ENCODE peak calls at places on chromosomes 4 and X, in nine cellular contexts. E, V, S, I, G, U, B, H and Q are unnamed samples.

GRCh38 chrX:108000751-108001150 is 18.6 kb upstream of the TEX13B start:
- DNase-seq in E (peak; percentile 69), V (no peak), S (no peak), I (no peak), G (peak; percentile 56), U (peak; percentile 65), B (no peak), H (no peak), Q (no peak)

GRCh38 chrX:49183701-49184281 is 2.4 kb downstream of the PRICKLE3 start:
- DNase-seq in E (no peak), V (peak; percentile 40), S (no peak), I (no peak), G (no peak), U (no peak), B (no peak), H (no peak), Q (no peak)

GRCh38 chrX:140360284-140360683 is 144.6 kb downstream of the SOX3 start:
- DNase-seq in E (no peak), V (no peak), S (no peak), I (no peak), G (no peak), U (no peak), B (no peak), H (no peak), Q (no peak)

GRCh38 chrX:98194036-98194435 is 1310.3 kb downstream of the RPA4 start:
- DNase-seq in E (no peak), V (no peak), S (no peak), I (no peak), G (no peak), U (no peak), B (no peak), H (no peak), Q (no peak)

GRCh38 chr4:174244441-174244840 is 39.0 kb downstream of the FBXO8 start:
- DNase-seq in E (no peak), V (no peak), S (no peak), I (no peak), G (no peak), U (peak; percentile 59), B (no peak), H (no peak), Q (no peak)

GRCh38 chr4:66506985-66507384 is 836.7 kb upstream of the EPHA5 start:
- DNase-seq in E (no peak), V (no peak), S (no peak), I (no peak), G (no peak), U (no peak), B (no peak), H (no peak), Q (no peak)

GRCh38 chr4:48341776-48342558 is 638 bp downstream of the SLAIN2 start:
- DNase-seq in E (peak; percentile 42), V (peak; percentile 57), S (peak; percentile 45), I (peak; percentile 57), G (peak; percentile 79), U (peak; percentile 36), B (peak; percentile 82), H (no peak), Q (peak; percentile 62)

GRCh38 chr4:102678695-102679335 is 82.0 kb downstream of the MANBA start:
- DNase-seq in E (no peak), V (no peak), S (no peak), I (no peak), G (no peak), U (peak; percentile 60), B (no peak), H (no peak), Q (no peak)

GRCh38 chr4:139528377-139529005 is 27.5 kb downstream of the SETD7 start:
- DNase-seq in E (peak; percentile 55), V (no peak), S (no peak), I (peak; percentile 29), G (peak; percentile 80), U (peak; percentile 87), B (no peak), H (peak; percentile 62), Q (peak; percentile 54)

GRCh38 chr4:87949961-87950360 is 25.6 kb upstream of the SPP1 start:
- DNase-seq in E (no peak), V (peak; percentile 54), S (no peak), I (peak; percentile 35), G (no peak), U (peak; percentile 52), B (no peak), H (peak; percentile 6), Q (no peak)

GRCh38 chrX:73877687-73878086 is 314.7 kb downstream of the CHIC1 start:
- DNase-seq in E (no peak), V (no peak), S (no peak), I (no peak), G (no peak), U (no peak), B (no peak), H (no peak), Q (no peak)

GRCh38 chrX:73401591-73402266 is 45.1 kb upstream of the CDX4 start:
- DNase-seq in E (no peak), V (no peak), S (no peak), I (no peak), G (no peak), U (no peak), B (no peak), H (no peak), Q (no peak)

GRCh38 chr4:26032572-26033320 is 118.7 kb downstream of the SMIM20 start:
- DNase-seq in E (no peak), V (no peak), S (no peak), I (no peak), G (no peak), U (no peak), B (no peak), H (peak; percentile 78), Q (no peak)

GRCh38 chr4:10526431-10527222 is 69.4 kb upstream of the ZNF518B start:
- DNase-seq in E (no peak), V (no peak), S (no peak), I (no peak), G (no peak), U (peak; percentile 99), B (no peak), H (no peak), Q (no peak)
- TF ChIP-seq CTCF in E (no peak), V (no peak), S (no peak), I (no peak), G (no peak), U (no peak), B (no peak), H (no peak), Q (no peak)

GRCh38 chr4:153788064-153788418 is 842 bp downstream of the SFRP2 start:
- DNase-seq in E (no peak), V (no peak), S (no peak), I (no peak), G (no peak), U (no peak), B (no peak), H (no peak), Q (no peak)
- H3K36me3 ChIP-seq in E (no peaks in the 10 kb centered on the region), V (no peaks in the 10 kb centered on the region), S (no peaks in the 10 kb centered on the region), I (no peaks in the 10 kb centered on the region), G (no peaks in the 10 kb centered on the region), U (no peaks in the 10 kb centered on the region), B (no peaks in the 10 kb centered on the region), H (no peaks in the 10 kb centered on the region), Q (no peaks in the 10 kb centered on the region)

GRCh38 chrX:47643926-47644325 is 6.4 kb downstream of the ELK1 start:
- DNase-seq in E (no peak), V (no peak), S (peak; percentile 11), I (no peak), G (no peak), U (no peak), B (no peak), H (no peak), Q (no peak)
- H3K27ac ChIP-seq in E (peak overlapping the region; percentile 31), V (no peak overlapping the region), S (no peak overlapping the region), I (no peak overlapping the region), G (no peak overlapping the region), U (no peak overlapping the region), B (no peak overlapping the region), H (no peak overlapping the region), Q (no peak overlapping the region)

GRCh38 chrX:111649641-111650040 is 31.3 kb upstream of the ALG13 start:
- DNase-seq in E (no peak), V (no peak), S (no peak), I (no peak), G (no peak), U (peak; percentile 55), B (no peak), H (no peak), Q (no peak)

GRCh38 chrX:111648802-111649201 is 32.2 kb upstream of the ALG13 start:
- DNase-seq in E (no peak), V (no peak), S (no peak), I (no peak), G (no peak), U (no peak), B (no peak), H (no peak), Q (no peak)

GRCh38 chrX:111652719-111653118 is 28.3 kb upstream of the ALG13 start:
- DNase-seq in E (no peak), V (no peak), S (no peak), I (no peak), G (no peak), U (no peak), B (no peak), H (no peak), Q (no peak)
- TF ChIP-seq CTCF in E (no peak), V (no peak), S (no peak), I (no peak), G (no peak), U (peak; percentile 35), B (no peak), H (no peak), Q (no peak)

DNA sequence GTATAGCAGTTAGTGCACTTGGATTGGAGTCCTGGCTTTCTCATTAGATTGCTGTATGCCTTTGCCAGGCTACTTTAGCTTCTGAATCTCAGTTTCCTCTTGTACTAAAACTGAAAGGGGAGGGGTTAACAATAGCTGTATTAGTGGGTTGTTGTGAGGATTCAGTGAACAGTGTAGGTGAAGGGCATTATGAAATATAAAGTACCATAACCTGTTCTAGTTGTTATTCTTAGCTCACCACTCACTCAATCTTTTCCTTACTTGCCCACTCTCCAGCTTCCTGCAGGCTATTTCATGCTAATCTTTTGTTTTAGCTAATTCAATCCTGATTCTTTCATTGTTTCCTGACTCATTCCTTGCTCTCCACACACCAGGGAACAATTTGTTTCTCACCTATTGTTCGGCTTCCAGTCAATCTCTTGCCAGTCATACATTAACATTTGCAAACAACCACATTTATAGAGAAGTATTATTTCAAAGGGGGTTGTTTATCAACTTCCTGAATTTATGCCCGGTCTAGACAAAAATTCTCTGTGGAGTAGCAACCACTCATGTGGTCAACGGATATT is 50.6 kb upstream of the EDA start:
- DNase-seq in E (no peak), V (no peak), S (no peak), I (no peak), G (no peak), U (no peak), B (no peak), H (no peak), Q (no peak)
- H3K36me3 ChIP-seq in E (no peaks in the 10 kb centered on the region), V (no peaks in the 10 kb centered on the region), S (no peaks in the 10 kb centered on the region), I (no peaks in the 10 kb centered on the region), G (no peaks in the 10 kb centered on the region), U (no peaks in the 10 kb centered on the region), B (no peaks in the 10 kb centered on the region), H (no peaks in the 10 kb centered on the region), Q (no peaks in the 10 kb centered on the region)